ENCODE peak calls at places on chromosomes 7 and 10, in six cellular contexts. O, K, I, S, X and V are unnamed samples.

GRCh38 chr7:134742688-134743350 is 36.6 kb upstream of the CALD1 start:
- DNase-seq in O (peak; percentile 82), K (no peak), I (no peak), S (no peak), X (peak; percentile 42), V (no peak)

GRCh38 chr7:55641273-55641691 is 69.0 kb upstream of the VOPP1 start:
- DNase-seq in O (peak; percentile 27), K (no peak), I (no peak), S (no peak), X (no peak), V (peak; percentile 59)

GRCh38 chr10:49761201-49761788 is 828 bp downstream of the OGDHL start:
- DNase-seq in O (no peak), K (no peak), I (no peak), S (no peak), X (no peak), V (no peak)

GRCh38 chr10:7887417-7887816 is 69.1 kb downstream of the TAF3 start:
- DNase-seq in O (no peak), K (no peak), I (no peak), S (no peak), X (no peak), V (no peak)

GRCh38 chr10:77077546-77077945 is 560.1 kb downstream of the KCNMA1 start:
- DNase-seq in O (no peak), K (no peak), I (no peak), S (no peak), X (no peak), V (no peak)

GRCh38 chr7:435518-436366 is 83.9 kb downstream of the PDGFA start:
- DNase-seq in O (no peak), K (no peak), I (peak; percentile 50), S (no peak), X (peak; percentile 70), V (no peak)

GRCh38 chr7:84060760-84061261 is 133.8 kb downstream of the SEMA3A start:
- DNase-seq in O (no peak), K (no peak), I (no peak), S (no peak), X (no peak), V (no peak)

GRCh38 chr10:74542077-74542476 is 284.3 kb upstream of the KAT6B start:
- DNase-seq in O (peak; percentile 41), K (no peak), I (no peak), S (no peak), X (no peak), V (no peak)

GRCh38 chr10:12993595-12993994 is 7.9 kb downstream of the CCDC3 start:
- DNase-seq in O (peak; percentile 40), K (no peak), I (no peak), S (no peak), X (no peak), V (no peak)

DNA sequence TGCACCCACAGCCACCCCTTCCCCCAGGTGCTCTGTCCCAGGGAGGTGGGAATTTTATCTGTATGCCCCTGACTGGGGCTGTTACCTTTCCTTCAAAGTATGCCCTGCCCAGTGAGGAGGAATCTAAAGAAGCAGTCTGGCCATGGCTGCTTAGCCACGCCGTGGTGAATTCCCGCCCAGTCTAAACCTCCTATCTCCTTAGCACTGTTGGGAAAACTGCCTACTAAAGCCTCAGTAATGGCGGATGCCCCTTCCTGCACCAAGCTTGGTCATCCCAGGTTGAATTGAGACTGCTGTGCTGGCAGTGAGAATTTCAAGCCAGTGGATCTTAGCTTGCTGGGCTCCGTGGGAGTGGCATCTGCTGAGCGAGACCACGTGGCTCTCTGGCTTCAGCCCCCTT is 87.1 kb downstream of the ABCC2 start:
- DNase-seq in O (no peak), K (no peak), I (no peak), S (no peak), X (no peak), V (no peak)
- H3K4me3 ChIP-seq in O (no peak overlapping the region), K (no peak overlapping the region), I (no peak overlapping the region), S (no peak overlapping the region), X (no peak overlapping the region), V (no peak overlapping the region)

GRCh38 chr10:14936584-14936983 is 17.3 kb downstream of the DCLRE1C start:
- DNase-seq in O (no peak), K (no peak), I (no peak), S (no peak), X (no peak), V (no peak)
- H3K36me3 ChIP-seq in O (no peaks in the 10 kb centered on the region), K (peaks cover 53% of the 10 kb centered on the region), I (peaks cover 61% of the 10 kb centered on the region), S (peaks cover 13% of the 10 kb centered on the region), X (peaks cover 63% of the 10 kb centered on the region), V (peaks cover 23% of the 10 kb centered on the region)

GRCh38 chr10:103691723-103692380 is 163.5 kb downstream of the SH3PXD2A start:
- DNase-seq in O (no peak), K (no peak), I (peak; percentile 18), S (no peak), X (no peak), V (no peak)
- H3K4me3 ChIP-seq in O (peak overlapping the region; percentile 33), K (no peak overlapping the region), I (no peak overlapping the region), S (no peak overlapping the region), X (no peak overlapping the region), V (no peak overlapping the region)

DNA sequence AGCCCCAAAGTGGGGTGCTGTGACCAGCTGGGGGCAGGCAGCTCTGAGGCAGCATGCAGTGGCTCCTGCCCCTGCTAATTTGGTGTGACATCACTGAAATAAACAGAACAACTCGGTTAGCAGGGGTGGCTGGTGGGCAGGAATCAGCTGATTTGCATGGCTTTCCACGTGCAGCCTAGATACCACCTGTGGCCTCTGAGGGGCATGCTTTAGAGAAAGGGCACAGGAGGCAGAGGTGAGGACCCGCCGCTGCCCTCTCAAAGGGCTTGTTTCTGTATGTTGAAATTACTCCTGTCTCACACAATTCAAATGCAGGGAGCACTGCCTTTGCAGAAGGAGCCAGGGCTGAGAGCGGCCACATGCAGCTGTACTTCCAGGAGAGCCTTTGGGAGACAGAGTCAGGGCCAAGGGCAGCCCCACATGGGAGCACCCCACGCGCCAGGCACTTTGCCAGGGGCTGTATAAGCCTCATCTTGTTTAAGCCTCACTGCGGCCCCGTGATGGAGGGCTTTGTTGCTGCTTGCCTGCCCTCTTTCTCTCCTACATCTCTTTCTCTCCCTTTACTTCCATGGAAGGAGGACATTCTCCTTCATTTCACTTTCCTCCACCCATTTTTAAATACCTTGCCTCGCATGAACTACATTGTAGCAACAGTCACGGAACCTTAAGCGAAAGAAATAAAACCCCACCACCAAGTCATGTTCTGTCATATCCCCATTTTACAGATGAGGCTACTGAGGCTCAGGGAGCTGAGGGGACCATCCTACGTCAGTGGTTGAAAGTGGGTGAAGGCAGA is 137.7 kb downstream of the ZMIZ1 start:
- DNase-seq in O (peak; percentile 79), K (no peak), I (no peak), S (no peak), X (no peak), V (no peak)
- H3K36me3 ChIP-seq in O (no peaks in the 10 kb centered on the region), K (peaks cover 64% of the 10 kb centered on the region), I (peaks cover 85% of the 10 kb centered on the region), S (peaks cover 29% of the 10 kb centered on the region), X (peaks cover 89% of the 10 kb centered on the region), V (peaks cover 9% of the 10 kb centered on the region)